ENCODE peak calls at places on chromosomes 3 and 15, in eight cellular contexts. One of them, this sample, is unnamed.

GRCh38 chr15:57992761-57993295 is 72.7 kb downstream of the ALDH1A2 start:
- DNase-seq in AG04450: no peak
- DNase-seq in astrocyte: no peak
- DNase-seq in fibroblast of mammary gland: no peak
- DNase-seq in retinal pigment epithelial cell: no peak
- DNase-seq in PC-3: no peak
- DNase-seq in breast epithelium: no peak
- DNase-seq in HepG2: no peak
- DNase-seq in this sample: no peak

GRCh38 chr15:50315814-50316630 is 39.0 kb downstream of the GABPB1 start:
- DNase-seq in breast epithelium: no peak
- DNase-seq in fibroblast of mammary gland: peak; percentile 70
- DNase-seq in HepG2: peak; percentile 42
- DNase-seq in astrocyte: peak; percentile 25
- DNase-seq in PC-3: peak; percentile 62
- DNase-seq in retinal pigment epithelial cell: peak; percentile 26
- DNase-seq in AG04450: peak; percentile 10
- DNase-seq in this sample: no peak

GRCh38 chr15:75532413-75533250 is 46.5 kb downstream of the PTPN9 start:
- DNase-seq in fibroblast of mammary gland: peak; percentile 92
- DNase-seq in retinal pigment epithelial cell: no peak
- DNase-seq in breast epithelium: peak; percentile 44
- DNase-seq in PC-3: peak; percentile 46
- DNase-seq in astrocyte: peak; percentile 59
- DNase-seq in HepG2: peak; percentile 57
- DNase-seq in AG04450: peak; percentile 70
- DNase-seq in this sample: no peak

GRCh38 chr15:52295421-52295991 is at the start of gene MYO5C:
- DNase-seq in breast epithelium: peak; percentile 85
- DNase-seq in HepG2: peak; percentile 68
- DNase-seq in fibroblast of mammary gland: no peak
- DNase-seq in AG04450: no peak
- DNase-seq in PC-3: peak; percentile 88
- DNase-seq in astrocyte: peak; percentile 18
- DNase-seq in retinal pigment epithelial cell: no peak
- DNase-seq in this sample: no peak

GRCh38 chr3:159824341-159824740 is 164.3 kb upstream of the IL12A start:
- DNase-seq in AG04450: peak; percentile 70
- DNase-seq in astrocyte: peak; percentile 96
- DNase-seq in PC-3: peak; percentile 96
- DNase-seq in fibroblast of mammary gland: peak; percentile 91
- DNase-seq in breast epithelium: no peak
- DNase-seq in HepG2: peak; percentile 34
- DNase-seq in retinal pigment epithelial cell: no peak
- DNase-seq in this sample: no peak

GRCh38 chr3:178146406-178146831 is 389.8 kb upstream of the KCNMB2 start:
- DNase-seq in HepG2: no peak
- DNase-seq in fibroblast of mammary gland: no peak
- DNase-seq in retinal pigment epithelial cell: peak; percentile 28
- DNase-seq in AG04450: no peak
- DNase-seq in breast epithelium: no peak
- DNase-seq in PC-3: peak; percentile 41
- DNase-seq in astrocyte: peak; percentile 10
- DNase-seq in this sample: no peak

GRCh38 chr15:40762919-40763800 is 708 bp upstream of the GCHFR start:
- DNase-seq in breast epithelium: peak; percentile 77
- DNase-seq in astrocyte: peak; percentile 35
- DNase-seq in HepG2: peak; percentile 85
- DNase-seq in retinal pigment epithelial cell: no peak
- DNase-seq in AG04450: no peak
- DNase-seq in fibroblast of mammary gland: peak; percentile 33
- DNase-seq in PC-3: peak; percentile 75
- DNase-seq in this sample: peak; percentile 34

GRCh38 chr15:39165026-39165706 is 415.7 kb upstream of the THBS1 start:
- DNase-seq in PC-3: no peak
- DNase-seq in HepG2: no peak
- DNase-seq in astrocyte: peak; percentile 74
- DNase-seq in breast epithelium: no peak
- DNase-seq in fibroblast of mammary gland: peak; percentile 38
- DNase-seq in AG04450: no peak
- DNase-seq in retinal pigment epithelial cell: peak; percentile 44
- DNase-seq in this sample: no peak

GRCh38 chr3:21447471-21448205 is 303.4 kb downstream of the ZNF385D start:
- DNase-seq in fibroblast of mammary gland: peak; percentile 82
- DNase-seq in astrocyte: peak; percentile 85
- DNase-seq in PC-3: no peak
- DNase-seq in AG04450: no peak
- DNase-seq in HepG2: no peak
- DNase-seq in breast epithelium: no peak
- DNase-seq in retinal pigment epithelial cell: peak; percentile 85
- DNase-seq in this sample: no peak

GRCh38 chr3:24344784-24345439 is 149.7 kb downstream of the THRB start:
- DNase-seq in retinal pigment epithelial cell: no peak
- DNase-seq in astrocyte: peak; percentile 59
- DNase-seq in fibroblast of mammary gland: peak; percentile 82
- DNase-seq in AG04450: no peak
- DNase-seq in PC-3: peak; percentile 73
- DNase-seq in HepG2: no peak
- DNase-seq in breast epithelium: no peak
- DNase-seq in this sample: no peak

GRCh38 chr3:183533410-183534132 is 21.9 kb downstream of the KLHL6 start:
- DNase-seq in PC-3: no peak
- DNase-seq in HepG2: no peak
- DNase-seq in retinal pigment epithelial cell: no peak
- DNase-seq in AG04450: no peak
- DNase-seq in fibroblast of mammary gland: no peak
- DNase-seq in astrocyte: no peak
- DNase-seq in breast epithelium: no peak
- DNase-seq in this sample: no peak

GRCh38 chr15:68311859-68312557 is 34.5 kb downstream of the FEM1B start:
- DNase-seq in breast epithelium: peak; percentile 10
- DNase-seq in astrocyte: no peak
- DNase-seq in AG04450: no peak
- DNase-seq in retinal pigment epithelial cell: no peak
- DNase-seq in PC-3: no peak
- DNase-seq in fibroblast of mammary gland: no peak
- DNase-seq in HepG2: no peak
- DNase-seq in this sample: peak; percentile 2

GRCh38 chr3:135966875-135967274 is 1.3 kb downstream of the PPP2R3A start:
- DNase-seq in retinal pigment epithelial cell: no peak
- DNase-seq in fibroblast of mammary gland: no peak
- DNase-seq in PC-3: no peak
- DNase-seq in breast epithelium: no peak
- DNase-seq in AG04450: no peak
- DNase-seq in HepG2: no peak
- DNase-seq in astrocyte: no peak
- DNase-seq in this sample: no peak

GRCh38 chr15:101045835-101046691 is 126.9 kb downstream of the LRRK1 start:
- DNase-seq in retinal pigment epithelial cell: no peak
- DNase-seq in AG04450: no peak
- DNase-seq in fibroblast of mammary gland: no peak
- DNase-seq in PC-3: no peak
- DNase-seq in astrocyte: no peak
- DNase-seq in breast epithelium: no peak
- DNase-seq in HepG2: no peak
- DNase-seq in this sample: peak; percentile 1

GRCh38 chr3:125054436-125055164 is 1.2 kb downstream of the HEG1 start:
- DNase-seq in retinal pigment epithelial cell: no peak
- DNase-seq in HepG2: peak; percentile 85
- DNase-seq in fibroblast of mammary gland: peak; percentile 76
- DNase-seq in breast epithelium: no peak
- DNase-seq in astrocyte: peak; percentile 35
- DNase-seq in AG04450: no peak
- DNase-seq in PC-3: peak; percentile 38
- DNase-seq in this sample: no peak

GRCh38 chr3:185711255-185711870 is 113.5 kb downstream of the IGF2BP2 start:
- DNase-seq in breast epithelium: no peak
- DNase-seq in AG04450: no peak
- DNase-seq in fibroblast of mammary gland: peak; percentile 70
- DNase-seq in HepG2: no peak
- DNase-seq in astrocyte: no peak
- DNase-seq in retinal pigment epithelial cell: no peak
- DNase-seq in PC-3: no peak
- DNase-seq in this sample: no peak

GRCh38 chr3:146470424-146470990 is 1.1 kb upstream of the PLSCR2 start:
- DNase-seq in fibroblast of mammary gland: no peak
- DNase-seq in PC-3: no peak
- DNase-seq in HepG2: no peak
- DNase-seq in astrocyte: no peak
- DNase-seq in AG04450: no peak
- DNase-seq in retinal pigment epithelial cell: no peak
- DNase-seq in breast epithelium: no peak
- DNase-seq in this sample: no peak

GRCh38 chr3:73228425-73228824 is 167.0 kb downstream of the EBLN2 start:
- DNase-seq in retinal pigment epithelial cell: no peak
- DNase-seq in PC-3: no peak
- DNase-seq in fibroblast of mammary gland: peak; percentile 25
- DNase-seq in astrocyte: peak; percentile 50
- DNase-seq in breast epithelium: no peak
- DNase-seq in HepG2: no peak
- DNase-seq in AG04450: no peak
- DNase-seq in this sample: no peak

GRCh38 chr15:26974120-26974780 is 3.3 kb downstream of the GABRG3 start:
- DNase-seq in PC-3: peak; percentile 61
- DNase-seq in AG04450: no peak
- DNase-seq in HepG2: peak; percentile 13
- DNase-seq in retinal pigment epithelial cell: peak; percentile 6
- DNase-seq in astrocyte: peak; percentile 26
- DNase-seq in fibroblast of mammary gland: peak; percentile 3
- DNase-seq in breast epithelium: no peak
- DNase-seq in this sample: no peak

GRCh38 chr3:194905696-194906095 is 220.0 kb downstream of the FAM43A start:
- DNase-seq in retinal pigment epithelial cell: no peak
- DNase-seq in astrocyte: peak; percentile 76
- DNase-seq in PC-3: peak; percentile 41
- DNase-seq in AG04450: no peak
- DNase-seq in HepG2: no peak
- DNase-seq in breast epithelium: no peak
- DNase-seq in fibroblast of mammary gland: peak; percentile 61
- DNase-seq in this sample: no peak

GRCh38 chr3:86996261-86996955 is 5.5 kb upstream of the VGLL3 start:
- DNase-seq in fibroblast of mammary gland: peak; percentile 42
- DNase-seq in PC-3: no peak
- DNase-seq in breast epithelium: no peak
- DNase-seq in AG04450: no peak
- DNase-seq in retinal pigment epithelial cell: no peak
- DNase-seq in astrocyte: peak; percentile 53
- DNase-seq in HepG2: no peak
- DNase-seq in this sample: no peak

GRCh38 chr15:62951481-62951880 is 91.1 kb upstream of the TPM1 start:
- DNase-seq in PC-3: no peak
- DNase-seq in astrocyte: no peak
- DNase-seq in fibroblast of mammary gland: no peak
- DNase-seq in AG04450: no peak
- DNase-seq in breast epithelium: no peak
- DNase-seq in HepG2: no peak
- DNase-seq in retinal pigment epithelial cell: no peak
- DNase-seq in this sample: no peak

GRCh38 chr15:44414001-44414400 is 13.4 kb upstream of the CTDSPL2 start:
- DNase-seq in PC-3: no peak
- DNase-seq in breast epithelium: no peak
- DNase-seq in retinal pigment epithelial cell: no peak
- DNase-seq in HepG2: no peak
- DNase-seq in astrocyte: no peak
- DNase-seq in fibroblast of mammary gland: no peak
- DNase-seq in AG04450: no peak
- DNase-seq in this sample: no peak

GRCh38 chr3:107675233-107675900 is 152.6 kb downstream of the BBX start:
- DNase-seq in PC-3: no peak
- DNase-seq in AG04450: no peak
- DNase-seq in fibroblast of mammary gland: no peak
- DNase-seq in retinal pigment epithelial cell: no peak
- DNase-seq in astrocyte: no peak
- DNase-seq in HepG2: no peak
- DNase-seq in breast epithelium: no peak
- DNase-seq in this sample: no peak

GRCh38 chr3:138974467-138974866 is 27.4 kb downstream of the FOXL2NB start:
- DNase-seq in retinal pigment epithelial cell: no peak
- DNase-seq in astrocyte: no peak
- DNase-seq in PC-3: peak; percentile 65
- DNase-seq in fibroblast of mammary gland: peak; percentile 54
- DNase-seq in HepG2: no peak
- DNase-seq in breast epithelium: no peak
- DNase-seq in AG04450: no peak
- DNase-seq in this sample: no peak

GRCh38 chr15:71485094-71485693 is 325.2 kb upstream of the NR2E3 start:
- DNase-seq in fibroblast of mammary gland: no peak
- DNase-seq in retinal pigment epithelial cell: no peak
- DNase-seq in astrocyte: peak; percentile 6
- DNase-seq in PC-3: peak; percentile 23
- DNase-seq in breast epithelium: no peak
- DNase-seq in HepG2: no peak
- DNase-seq in AG04450: no peak
- DNase-seq in this sample: no peak
- TF ChIP-seq CTCF in fibroblast of mammary gland: peak; percentile 52
- TF ChIP-seq CTCF in retinal pigment epithelial cell: peak; percentile 58
- TF ChIP-seq CTCF in astrocyte: peak; percentile 19
- TF ChIP-seq CTCF in PC-3: peak; percentile 69
- TF ChIP-seq CTCF in breast epithelium: peak; percentile 17
- TF ChIP-seq CTCF in HepG2: peak; percentile 21
- TF ChIP-seq CTCF in AG04450: peak; percentile 38
- TF ChIP-seq CTCF in this sample: no peak

DNA sequence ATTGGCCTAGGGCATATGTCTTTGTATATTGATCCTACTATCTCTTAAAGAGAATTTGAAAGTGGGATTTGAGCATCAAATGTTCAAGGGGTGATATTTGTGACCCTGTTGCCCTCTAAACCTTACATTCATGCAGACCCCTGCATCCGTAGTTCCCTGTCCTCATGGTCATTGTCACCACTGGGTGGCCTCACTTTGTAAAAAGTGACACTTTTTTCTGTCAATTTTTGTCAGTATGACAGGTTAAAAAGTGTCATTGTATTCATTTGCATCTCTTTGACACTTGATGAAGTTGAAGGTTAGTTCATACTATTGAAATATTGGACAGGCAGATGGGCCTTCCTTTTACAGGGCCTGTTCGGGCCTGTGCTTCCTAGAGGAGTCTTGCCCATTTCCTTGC is 12.3 kb upstream of the KLF15 start:
- DNase-seq in PC-3: no peak
- DNase-seq in astrocyte: no peak
- DNase-seq in AG04450: no peak
- DNase-seq in fibroblast of mammary gland: no peak
- DNase-seq in HepG2: no peak
- DNase-seq in retinal pigment epithelial cell: no peak
- DNase-seq in breast epithelium: no peak
- DNase-seq in this sample: no peak
- TF ChIP-seq CTCF in PC-3: no peak
- TF ChIP-seq CTCF in astrocyte: no peak
- TF ChIP-seq CTCF in AG04450: no peak
- TF ChIP-seq CTCF in fibroblast of mammary gland: no peak
- TF ChIP-seq CTCF in HepG2: no peak
- TF ChIP-seq CTCF in retinal pigment epithelial cell: no peak
- TF ChIP-seq CTCF in breast epithelium: no peak
- TF ChIP-seq CTCF in this sample: no peak

GRCh38 chr15:84108725-84109124 is 126.8 kb upstream of the GOLGA6L4 start:
- DNase-seq in breast epithelium: no peak
- DNase-seq in AG04450: no peak
- DNase-seq in astrocyte: peak; percentile 8
- DNase-seq in HepG2: no peak
- DNase-seq in PC-3: peak; percentile 53
- DNase-seq in retinal pigment epithelial cell: no peak
- DNase-seq in fibroblast of mammary gland: peak; percentile 38
- DNase-seq in this sample: no peak
- TF ChIP-seq CTCF in breast epithelium: no peak
- TF ChIP-seq CTCF in AG04450: peak; percentile 12
- TF ChIP-seq CTCF in astrocyte: peak; percentile 18
- TF ChIP-seq CTCF in HepG2: no peak
- TF ChIP-seq CTCF in PC-3: peak; percentile 62
- TF ChIP-seq CTCF in retinal pigment epithelial cell: peak; percentile 54
- TF ChIP-seq CTCF in fibroblast of mammary gland: peak; percentile 21
- TF ChIP-seq CTCF in this sample: no peak

GRCh38 chr3:126664591-126665214 is 9.8 kb upstream of the TXNRD3 start:
- DNase-seq in astrocyte: peak; percentile 46
- DNase-seq in HepG2: peak; percentile 12
- DNase-seq in PC-3: no peak
- DNase-seq in retinal pigment epithelial cell: no peak
- DNase-seq in AG04450: no peak
- DNase-seq in fibroblast of mammary gland: peak; percentile 39
- DNase-seq in breast epithelium: peak; percentile 6
- DNase-seq in this sample: no peak
- TF ChIP-seq CTCF in astrocyte: no peak
- TF ChIP-seq CTCF in HepG2: peak; percentile 50
- TF ChIP-seq CTCF in PC-3: no peak
- TF ChIP-seq CTCF in retinal pigment epithelial cell: peak; percentile 23
- TF ChIP-seq CTCF in AG04450: peak; percentile 39
- TF ChIP-seq CTCF in fibroblast of mammary gland: peak; percentile 15
- TF ChIP-seq CTCF in breast epithelium: no peak
- TF ChIP-seq CTCF in this sample: no peak